ENCODE peak calls at places on chromosomes 12 and 14, in ten cellular contexts. X is AG10803, P is AG09309, S is lower lobe of right lung, J is adrenal gland, R is PC-3, Z is tibial nerve, Y is thoracic aorta, E is tibial artery, F is neural progenitor cell. C is an unnamed sample.
A peak's percentile ranks its signal among the peaks of the same experiment; 100 is the strongest.

GRCh38 chr12:25151476-25151875 is 43.5 kb downstream of the DNAI7 start:
- DNase-seq in Y (peak; percentile 85), R (peak; percentile 51), P (peak; percentile 88), Z (peak; percentile 9), S (no peak), X (peak; percentile 92), E (peak; percentile 81), J (peak; percentile 56), F (peak; percentile 4), C (peak; percentile 97)

GRCh38 chr14:49879683-49880204 is 13.1 kb upstream of the ARF6 start:
- DNase-seq in S (peak; percentile 58), P (no peak), Y (no peak), E (no peak), Z (peak; percentile 21), R (peak; percentile 80), J (peak; percentile 57), X (peak; percentile 59), F (peak; percentile 63), C (peak; percentile 47)

GRCh38 chr14:31243860-31244259 is 36.3 kb upstream of the HECTD1 start:
- DNase-seq in S (no peak), J (no peak), R (peak; percentile 96), Z (no peak), X (no peak), F (no peak), E (no peak), Y (no peak), P (no peak), C (no peak)

GRCh38 chr12:127272864-127273263 is 994.1 kb upstream of the TMEM132C start:
- DNase-seq in Z (no peak), E (no peak), F (no peak), Y (no peak), X (peak; percentile 90), P (peak; percentile 92), R (peak; percentile 99), S (no peak), J (no peak), C (peak; percentile 85)

GRCh38 chr12:42790761-42791151 is 201.2 kb upstream of the PRICKLE1 start:
- DNase-seq in X (peak; percentile 38), P (no peak), S (no peak), R (peak; percentile 74), Y (no peak), F (no peak), Z (no peak), J (no peak), E (no peak), C (peak; percentile 93)

GRCh38 chr12:84814664-84815245 is 97.8 kb downstream of the SLC6A15 start:
- DNase-seq in P (peak; percentile 24), J (no peak), Y (no peak), S (no peak), X (peak; percentile 75), R (peak; percentile 28), Z (no peak), F (no peak), E (no peak), C (peak; percentile 75)

GRCh38 chr14:66600416-66600815 is 92.5 kb downstream of the GPHN start:
- DNase-seq in P (no peak), Y (no peak), Z (no peak), X (peak; percentile 13), J (no peak), F (no peak), S (no peak), R (peak; percentile 45), E (no peak), C (peak; percentile 26)

GRCh38 chr12:32493282-32493681 is 93.9 kb downstream of the FGD4 start:
- DNase-seq in X (no peak), R (no peak), J (no peak), P (no peak), F (peak; percentile 66), Y (no peak), Z (no peak), E (no peak), S (no peak), C (no peak)

GRCh38 chr12:57229634-57230380 is at the start of gene SHMT2:
- DNase-seq in F (peak; percentile 100), X (peak; percentile 96), S (peak; percentile 96), Z (peak; percentile 79), P (peak; percentile 85), J (peak; percentile 93), R (peak; percentile 97), E (peak; percentile 96), Y (peak; percentile 76), C (peak; percentile 94)

GRCh38 chr12:30970559-30971202 is 44.1 kb downstream of the TSPAN11 start:
- DNase-seq in E (no peak), Z (no peak), R (peak; percentile 71), X (no peak), J (peak; percentile 23), S (no peak), P (no peak), F (no peak), Y (no peak), C (no peak)

GRCh38 chr12:47709277-47710048 is 3.6 kb upstream of the RPAP3 start:
- DNase-seq in Z (no peak), X (no peak), R (no peak), P (no peak), J (no peak), F (no peak), S (no peak), E (no peak), Y (no peak), C (no peak)

GRCh38 chr12:131098178-131098981 is 144.7 kb downstream of the ADGRD1 start:
- DNase-seq in P (no peak), Y (no peak), R (no peak), E (no peak), J (no peak), X (no peak), F (no peak), S (peak; percentile 30), Z (no peak), C (no peak)

GRCh38 chr12:80936642-80937390 is 918 bp downstream of the LIN7A start:
- DNase-seq in E (peak; percentile 67), X (peak; percentile 41), Y (no peak), F (peak; percentile 80), R (peak; percentile 7), Z (no peak), S (peak; percentile 64), J (peak; percentile 22), P (no peak), C (peak; percentile 63)

GRCh38 chr12:78035913-78036658 is 205.4 kb downstream of the NAV3 start:
- DNase-seq in J (peak; percentile 25), X (peak; percentile 15), Z (no peak), E (no peak), S (no peak), R (no peak), P (no peak), Y (no peak), F (peak; percentile 16), C (peak; percentile 41)

DNA sequence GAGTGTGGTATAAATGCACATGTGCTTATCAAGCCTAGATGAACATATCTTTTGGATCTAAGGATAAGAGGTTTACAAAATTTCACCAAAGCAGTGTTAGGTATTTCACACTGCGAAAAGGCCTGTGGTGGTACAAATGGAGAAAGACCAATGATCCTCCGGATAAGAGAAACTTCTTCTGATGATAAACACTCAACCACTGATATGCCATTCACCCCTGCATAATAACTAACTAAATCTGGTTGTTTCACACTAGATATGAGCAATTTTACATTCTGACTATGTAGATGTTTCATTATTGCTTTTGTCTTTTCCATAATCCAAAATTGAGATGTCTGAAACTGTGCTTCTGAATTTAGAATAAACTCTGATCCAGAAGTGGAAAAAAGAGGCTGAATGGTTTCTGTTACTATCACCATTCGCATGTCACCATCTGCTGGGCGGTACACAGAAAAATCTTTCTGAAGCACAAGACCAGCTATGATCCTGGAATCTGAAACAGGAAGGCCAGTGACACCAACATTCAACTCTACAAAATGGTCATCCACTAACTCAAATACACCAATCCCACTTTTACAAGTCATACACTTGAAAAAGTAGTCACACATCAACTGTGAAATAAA is 1.3 kb downstream of the BBS10 start:
- DNase-seq in P (no peak), X (peak; percentile 77), Z (peak; percentile 55), J (peak; percentile 32), F (peak; percentile 33), E (no peak), Y (no peak), S (no peak), R (peak; percentile 70), C (peak; percentile 73)
- TF ChIP-seq CTCF in P (peak; percentile 59), X (peak; percentile 71), Z (peak; percentile 18), J (peak; percentile 26), F (peak; percentile 44), E (no peak), Y (no peak), S (peak; percentile 35), R (peak; percentile 76), C (peak; percentile 43)

GRCh38 chr14:33612184-33612479 is 338.7 kb downstream of the EGLN3 start:
- DNase-seq in R (no peak), P (no peak), F (peak; percentile 71), S (no peak), Y (no peak), E (no peak), Z (no peak), J (no peak), X (no peak), C (no peak)
- H3K4me3 ChIP-seq in R (no peak overlapping the region), P (no peak overlapping the region), F (no peak overlapping the region), S (no peak overlapping the region), Y (no peak overlapping the region), E (no peak overlapping the region), Z (no peak overlapping the region), J (no peak overlapping the region), X (no peak overlapping the region), C (no peak overlapping the region)

DNA sequence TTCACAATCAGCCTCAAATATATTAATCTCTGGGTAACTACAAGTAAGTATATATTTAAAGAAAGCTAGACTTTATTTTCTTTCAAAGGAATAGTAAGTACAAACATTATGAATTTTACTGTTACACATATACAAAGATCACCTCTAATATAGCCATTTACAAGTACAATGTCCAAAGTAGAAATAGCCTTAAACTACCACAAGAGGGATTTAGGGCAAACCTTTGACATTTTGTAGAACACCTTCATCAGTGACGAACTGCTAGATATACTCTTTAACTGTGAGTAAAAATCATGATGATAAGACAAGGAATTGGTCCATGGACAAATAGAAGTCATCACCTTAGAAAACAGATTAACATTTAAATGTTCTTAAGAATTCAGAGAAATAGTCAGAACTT is 69.8 kb downstream of the CNTN1 start:
- DNase-seq in Z (no peak), P (no peak), F (no peak), R (no peak), X (no peak), J (no peak), E (no peak), Y (no peak), S (no peak), C (no peak)
- TF ChIP-seq CTCF in Z (no peak), P (no peak), F (peak; percentile 24), R (no peak), X (no peak), J (no peak), E (no peak), Y (no peak), S (no peak), C (no peak)

DNA sequence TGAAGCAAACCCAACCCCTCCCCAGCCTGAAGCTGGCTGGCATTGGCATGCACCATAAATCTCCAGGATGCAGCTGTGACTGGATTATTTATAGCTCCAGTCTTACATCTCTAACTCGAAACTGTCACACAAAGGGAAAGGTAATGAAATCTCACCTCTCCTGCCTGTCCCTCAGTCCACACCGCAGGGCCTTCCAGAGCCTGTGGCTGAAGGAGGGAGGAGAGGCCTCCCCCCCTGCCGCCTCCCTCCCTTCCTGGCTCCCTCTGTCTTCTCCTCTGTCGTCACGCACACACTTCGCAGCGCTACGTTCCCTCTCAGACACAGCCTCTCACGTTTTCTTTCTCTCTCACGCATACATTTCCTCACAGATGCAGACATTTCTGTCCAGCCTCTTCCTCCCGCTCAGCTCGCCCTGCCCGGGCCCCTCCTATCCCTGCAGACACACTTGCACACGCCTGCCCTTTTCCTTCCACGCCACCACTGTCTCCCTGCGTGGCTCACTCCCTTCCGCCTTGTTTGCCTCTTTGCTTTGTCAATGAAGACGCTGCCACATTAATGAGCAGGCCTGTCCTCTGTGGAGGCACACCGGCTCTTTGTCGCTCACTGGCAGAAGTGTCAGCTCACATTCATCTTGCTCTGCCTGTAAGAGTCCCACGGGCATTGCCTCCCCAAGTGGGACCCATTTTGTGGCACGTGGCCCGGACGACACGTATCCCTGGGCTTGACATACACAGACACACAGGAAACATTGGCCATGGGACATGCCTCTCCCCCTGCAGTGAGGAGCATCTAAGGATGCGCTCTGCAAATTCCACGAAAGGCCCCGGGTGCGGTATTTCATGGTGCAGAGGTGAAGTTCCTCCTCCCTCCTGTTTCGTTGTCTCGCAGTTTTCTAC is 27.9 kb downstream of the IRF2BPL start:
- DNase-seq in Z (no peak), E (peak; percentile 80), X (peak; percentile 79), P (no peak), Y (no peak), J (no peak), R (no peak), S (no peak), F (peak; percentile 46), C (peak; percentile 40)
- H3K4me3 ChIP-seq in Z (peak overlapping the region; percentile 24), E (peak overlapping the region; percentile 29), X (peak overlapping the region; percentile 15), P (no peak overlapping the region), Y (peak overlapping the region; percentile 54), J (no peak overlapping the region), R (no peak overlapping the region), S (peak overlapping the region; percentile 17), F (no peak overlapping the region), C (no peak overlapping the region)